ENCODE peak calls at places on chromosomes 6 and 20, in eight cellular contexts. M, H, F, Z, U, D, S and A are unnamed samples.

GRCh38 chr6:161418458-161418945 is 144.6 kb upstream of the AGPAT4 start:
- DNase-seq in M (peak), H (peak), F (peak), Z (peak), U (peak), D (peak), S (peak), A (peak)

GRCh38 chr6:84766796-84767590 is 2.6 kb upstream of the TBX18 start:
- DNase-seq in M (no peak), H (no peak), F (no peak), Z (no peak), U (no peak), D (no peak), S (no peak), A (no peak)

GRCh38 chr20:34268851-34269668 is 27.8 kb downstream of the ASIP start:
- DNase-seq in M (no peak), H (peak), F (peak), Z (peak), U (peak), D (no peak), S (no peak), A (no peak)

GRCh38 chr20:21520702-21521595 is 7.1 kb upstream of the NKX2-2 start:
- DNase-seq in M (no peak), H (no peak), F (peak), Z (no peak), U (peak), D (peak), S (no peak), A (peak)

GRCh38 chr20:41171736-41172295 is 34.5 kb downstream of the PLCG1 start:
- DNase-seq in M (no peak), H (no peak), F (no peak), Z (no peak), U (no peak), D (no peak), S (no peak), A (no peak)

GRCh38 chr20:38139156-38139912 is 25.7 kb downstream of the TGM2 start:
- DNase-seq in M (no peak), H (no peak), F (no peak), Z (no peak), U (no peak), D (no peak), S (no peak), A (no peak)

GRCh38 chr6:6597682-6598081 is 9.2 kb downstream of the LY86 start:
- DNase-seq in M (no peak), H (no peak), F (no peak), Z (no peak), U (no peak), D (no peak), S (no peak), A (no peak)

GRCh38 chr6:127342296-127342945 is 988 bp downstream of the ECHDC1 start:
- DNase-seq in M (no peak), H (no peak), F (peak), Z (no peak), U (peak), D (no peak), S (peak), A (no peak)

GRCh38 chr20:38723069-38723981 is 961 bp upstream of the SLC32A1 start:
- DNase-seq in M (no peak), H (no peak), F (peak), Z (no peak), U (peak), D (no peak), S (no peak), A (peak)

GRCh38 chr6:87718662-87719433 is 16.8 kb upstream of the AKIRIN2 start:
- DNase-seq in M (no peak), H (no peak), F (no peak), Z (no peak), U (peak), D (no peak), S (peak), A (no peak)

GRCh38 chr20:61587910-61588309 is 335.8 kb downstream of the CDH4 start:
- DNase-seq in M (no peak), H (no peak), F (no peak), Z (no peak), U (no peak), D (no peak), S (no peak), A (no peak)

GRCh38 chr20:24782801-24783630 is 166.1 kb upstream of the CST7 start:
- DNase-seq in M (no peak), H (no peak), F (no peak), Z (no peak), U (no peak), D (no peak), S (no peak), A (no peak)

GRCh38 chr20:2672446-2672845 is 8.4 kb upstream of the IDH3B start:
- DNase-seq in M (no peak), H (no peak), F (no peak), Z (no peak), U (no peak), D (no peak), S (no peak), A (no peak)

GRCh38 chr20:52572687-52573086 is 381.1 kb upstream of the ZFP64 start:
- DNase-seq in M (no peak), H (no peak), F (peak), Z (no peak), U (peak), D (no peak), S (peak), A (no peak)